ENCODE peak calls at places on chromosomes 6 and 20, in nine cellular contexts. W, M, K, H, X, N, D, F and V are unnamed samples.

GRCh38 chr6:135488023-135488422 is 9.5 kb downstream of the AHI1 start:
- DNase-seq in W (no peak), M (no peak), K (peak), H (no peak), X (no peak), N (no peak), D (peak), F (peak), V (peak)

GRCh38 chr20:20897922-20898321 is 185.5 kb upstream of the RALGAPA2 start:
- DNase-seq in W (no peak), M (no peak), K (no peak), H (no peak), X (no peak), N (no peak), D (no peak), F (no peak), V (no peak)

GRCh38 chr6:146879406-146880117 is 280.8 kb downstream of the ADGB start:
- DNase-seq in W (no peak), M (no peak), K (no peak), H (no peak), X (no peak), N (no peak), D (no peak), F (no peak), V (no peak)

GRCh38 chr20:878511-879307 is 37.4 kb downstream of the ANGPT4 start:
- DNase-seq in W (no peak), M (no peak), K (peak), H (no peak), X (no peak), N (no peak), D (peak), F (peak), V (no peak)

GRCh38 chr6:2582268-2582667 is 168.5 kb downstream of the MYLK4 start:
- DNase-seq in W (no peak), M (no peak), K (no peak), H (no peak), X (no peak), N (no peak), D (no peak), F (no peak), V (no peak)

GRCh38 chr20:38730989-38731737 is 6.9 kb downstream of the SLC32A1 start:
- DNase-seq in W (peak), M (peak), K (peak), H (peak), X (peak), N (no peak), D (peak), F (peak), V (no peak)

GRCh38 chr6:112640895-112641294 is 293.8 kb downstream of the RFPL4B start:
- DNase-seq in W (no peak), M (no peak), K (peak), H (no peak), X (no peak), N (no peak), D (peak), F (peak), V (peak)

GRCh38 chr6:40165036-40165709 is 230.9 kb upstream of the MOCS1 start:
- DNase-seq in W (no peak), M (no peak), K (no peak), H (no peak), X (no peak), N (no peak), D (no peak), F (no peak), V (no peak)

GRCh38 chr20:45913105-45913504 is 1.1 kb upstream of the PLTP start:
- DNase-seq in W (no peak), M (no peak), K (no peak), H (no peak), X (peak), N (no peak), D (peak), F (no peak), V (no peak)

GRCh38 chr6:112357801-112358200 is 10.7 kb downstream of the RFPL4B start:
- DNase-seq in W (no peak), M (no peak), K (peak), H (no peak), X (no peak), N (no peak), D (peak), F (peak), V (peak)

GRCh38 chr6:31888281-31889258 is 8.9 kb downstream of the EHMT2 start:
- DNase-seq in W (no peak), M (peak), K (no peak), H (no peak), X (no peak), N (no peak), D (no peak), F (no peak), V (no peak)

GRCh38 chr6:16136536-16137450 is 7.9 kb downstream of the MYLIP start:
- DNase-seq in W (no peak), M (no peak), K (peak), H (peak), X (peak), N (no peak), D (peak), F (peak), V (peak)

GRCh38 chr6:166307082-166307980 is 861 bp downstream of the PRR18 start:
- DNase-seq in W (no peak), M (no peak), K (no peak), H (no peak), X (no peak), N (no peak), D (no peak), F (no peak), V (no peak)

GRCh38 chr6:72826033-72826432 is 204.2 kb downstream of the KCNQ5 start:
- DNase-seq in W (no peak), M (no peak), K (peak), H (no peak), X (no peak), N (no peak), D (peak), F (peak), V (peak)

GRCh38 chr20:50788045-50788867 is 6.6 kb upstream of the BCAS4 start:
- DNase-seq in W (peak), M (no peak), K (peak), H (peak), X (no peak), N (no peak), D (peak), F (peak), V (peak)

GRCh38 chr20:35604444-35604750 is 11.2 kb upstream of the SPAG4 start:
- DNase-seq in W (no peak), M (no peak), K (no peak), H (peak), X (no peak), N (no peak), D (no peak), F (peak), V (no peak)
- TF ChIP-seq CTCF in W (no peak), M (no peak), K (peak), H (no peak), X (peak), N (peak), D (no peak), F (peak), V (peak)

DNA sequence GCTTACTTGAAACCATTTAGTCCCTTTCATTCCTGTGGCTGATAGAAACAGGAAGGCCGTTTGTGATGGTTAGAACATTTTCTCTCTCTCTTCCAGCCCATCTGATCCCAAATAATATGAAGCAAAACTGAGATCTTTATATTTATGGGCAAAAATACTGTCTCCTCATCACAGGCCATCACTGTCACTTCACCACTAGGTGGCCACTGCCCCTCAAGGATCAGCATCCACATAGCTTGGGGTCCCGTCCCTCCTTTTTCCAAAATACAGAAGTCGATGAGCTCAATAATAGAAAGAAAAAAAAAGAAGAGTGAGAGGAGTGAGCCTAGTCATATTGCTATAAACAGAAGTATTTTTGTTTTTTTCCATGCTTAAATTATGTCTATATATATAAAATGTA is 46.4 kb upstream of the LAMP5 start:
- DNase-seq in W (no peak), M (no peak), K (no peak), H (no peak), X (no peak), N (no peak), D (no peak), F (no peak), V (no peak)
- TF ChIP-seq CTCF in W (peak), M (no peak), K (peak), H (no peak), X (peak), N (peak), D (peak), F (peak), V (peak)

DNA sequence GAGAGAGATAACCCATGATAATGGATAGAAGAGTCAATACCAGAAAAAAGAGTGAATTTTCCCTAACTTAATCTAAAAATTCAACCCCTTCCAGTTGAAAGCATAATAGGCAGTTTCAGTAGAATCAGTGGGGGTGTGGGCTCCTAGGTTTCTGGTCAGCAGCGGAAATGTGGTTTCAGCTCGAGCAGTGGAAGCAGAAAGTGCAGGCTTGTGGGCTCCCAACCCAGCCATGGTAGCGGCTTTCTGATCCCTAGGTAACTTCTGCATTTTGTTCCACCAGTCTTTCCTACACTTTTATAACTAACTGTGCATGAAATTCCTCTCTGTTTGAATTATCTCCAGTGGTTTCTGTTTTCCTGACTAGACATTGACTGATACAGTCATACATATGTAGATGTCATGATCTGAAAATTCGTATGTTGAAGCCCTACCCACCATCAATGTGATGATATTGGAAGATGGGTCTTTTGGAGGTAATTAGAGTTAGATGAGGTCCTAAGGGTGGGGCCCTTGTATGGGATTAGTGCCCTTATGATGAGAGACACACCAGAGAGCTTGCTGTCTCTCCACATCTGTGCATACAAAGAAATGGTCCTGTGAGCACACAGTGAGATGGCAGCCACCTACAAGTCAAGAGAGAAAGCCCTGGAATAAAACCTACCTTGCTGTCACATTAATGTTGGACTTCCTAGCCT is 6.5 kb upstream of the DDO start:
- DNase-seq in W (no peak), M (no peak), K (no peak), H (no peak), X (no peak), N (no peak), D (no peak), F (no peak), V (no peak)
- TF ChIP-seq CTCF in W (no peak), M (no peak), K (no peak), H (no peak), X (no peak), N (no peak), D (no peak), F (no peak), V (no peak)

GRCh38 chr6:129755787-129756186 is 45.8 kb upstream of the ARHGAP18 start:
- DNase-seq in W (no peak), M (no peak), K (no peak), H (no peak), X (no peak), N (no peak), D (no peak), F (no peak), V (no peak)
- TF ChIP-seq CTCF in W (no peak), M (no peak), K (no peak), H (no peak), X (no peak), N (no peak), D (no peak), F (no peak), V (peak)

DNA sequence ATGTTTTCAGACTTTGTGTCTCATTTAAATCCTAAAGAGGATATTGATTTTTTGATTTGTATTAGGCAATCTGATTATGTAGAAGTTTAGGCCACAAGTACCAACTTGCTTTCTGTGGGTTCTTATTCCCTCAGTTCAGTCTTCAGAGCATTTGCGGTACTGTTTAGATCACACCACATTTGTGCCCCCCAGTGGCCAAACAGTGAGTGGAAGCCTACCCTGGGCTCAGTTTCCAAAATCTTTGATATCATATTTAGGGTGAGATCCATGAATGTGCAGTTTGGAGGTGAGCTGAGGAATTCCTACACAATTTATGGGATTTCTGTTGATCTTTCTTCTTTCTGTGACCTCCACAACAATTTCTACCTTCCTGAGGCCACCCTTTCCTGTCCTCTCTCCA is 92.3 kb upstream of the FUT9 start:
- DNase-seq in W (no peak), M (no peak), K (no peak), H (no peak), X (no peak), N (no peak), D (no peak), F (no peak), V (no peak)
- TF ChIP-seq CTCF in W (peak), M (no peak), K (no peak), H (no peak), X (no peak), N (peak), D (peak), F (peak), V (peak)

GRCh38 chr6:6131492-6132109 is 124.9 kb upstream of the NRN1 start:
- DNase-seq in W (no peak), M (no peak), K (no peak), H (no peak), X (no peak), N (no peak), D (no peak), F (peak), V (no peak)
- TF ChIP-seq CTCF in W (peak), M (peak), K (peak), H (no peak), X (peak), N (peak), D (no peak), F (peak), V (peak)